ENCODE peak calls at places on chromosomes 16 and 17, in seven cellular contexts. C is activated naive CD4-positive, alpha-beta T cell; M is IMR-90; K is PC-9; B is DMS153; Q is brain microvascular endothelial cell; L is stimulated activated CD8-positive, alpha-beta memory T cell treated with anti-CD3 and anti-CD28 coated beads, Interleukin-2, amount 100 ng/mL, for 48 hours. D is an unnamed sample.

GRCh38 chr17:65305778-65306177 is 168.6 kb downstream of the RGS9 start:
- DNase-seq in C (no peak), M (no peak), K (no peak), B (no peak), Q (no peak), L (no peak), D (no peak)

GRCh38 chr17:77720946-77721822 is 237.3 kb upstream of the TNRC6C start:
- DNase-seq in C (no peak), M (no peak), K (no peak), B (no peak), Q (no peak), L (no peak), D (no peak)

GRCh38 chr17:79082311-79083190 is 7.9 kb downstream of the ENGASE start:
- DNase-seq in C (no peak), M (peak), K (no peak), B (no peak), Q (no peak), L (peak), D (no peak)

GRCh38 chr16:62503073-62503472 is 466.8 kb upstream of the CDH8 start:
- DNase-seq in C (no peak), M (no peak), K (no peak), B (no peak), Q (no peak), L (no peak), D (no peak)

GRCh38 chr16:24685539-24686432 is 43.7 kb upstream of the TNRC6A start:
- DNase-seq in C (no peak), M (peak), K (no peak), B (no peak), Q (peak), L (no peak), D (peak)

GRCh38 chr17:82864721-82865240 is 25.0 kb upstream of the ZNF750 start:
- DNase-seq in C (no peak), M (no peak), K (no peak), B (no peak), Q (no peak), L (no peak), D (peak)

GRCh38 chr17:4318596-4318995 is 47.9 kb downstream of the UBE2G1 start:
- DNase-seq in C (no peak), M (peak), K (peak), B (no peak), Q (no peak), L (no peak), D (no peak)

GRCh38 chr17:74386397-74386796 is 19.1 kb downstream of the GPR142 start:
- DNase-seq in C (no peak), M (no peak), K (no peak), B (no peak), Q (peak), L (no peak), D (no peak)

GRCh38 chr17:48593840-48594411 is 347 bp upstream of the HOXB5 start:
- DNase-seq in C (peak), M (peak), K (no peak), B (peak), Q (peak), L (peak), D (peak)

GRCh38 chr16:81313731-81314602 is 795 bp upstream of the GAN start:
- DNase-seq in C (no peak), M (no peak), K (no peak), B (no peak), Q (no peak), L (no peak), D (no peak)

GRCh38 chr17:75273968-75274708 is 3.1 kb upstream of the MIF4GD start:
- DNase-seq in C (no peak), M (peak), K (no peak), B (no peak), Q (peak), L (no peak), D (no peak)

GRCh38 chr16:2156025-2156848 is 655 bp downstream of the TRAF7 start:
- DNase-seq in C (no peak), M (peak), K (no peak), B (no peak), Q (peak), L (no peak), D (no peak)

GRCh38 chr17:17924131-17924856 is 47.9 kb downstream of the TOM1L2 start:
- DNase-seq in C (no peak), M (no peak), K (no peak), B (no peak), Q (peak), L (no peak), D (no peak)

GRCh38 chr16:50595854-50596253 is 47.7 kb downstream of the NKD1 start:
- DNase-seq in C (no peak), M (no peak), K (no peak), B (no peak), Q (no peak), L (no peak), D (no peak)

GRCh38 chr17:66177048-66177447 is 14.9 kb downstream of the CEP112 start:
- DNase-seq in C (no peak), M (no peak), K (no peak), B (peak), Q (no peak), L (no peak), D (peak)

GRCh38 chr17:74015316-74015715 is 188.2 kb upstream of the RPL38 start:
- DNase-seq in C (no peak), M (no peak), K (no peak), B (no peak), Q (no peak), L (no peak), D (no peak)

GRCh38 chr17:79127534-79128135 is 53.0 kb downstream of the ENGASE start:
- DNase-seq in C (no peak), M (no peak), K (no peak), B (no peak), Q (no peak), L (no peak), D (no peak)

GRCh38 chr17:68849673-68850260 is 105.4 kb downstream of the ABCA8 start:
- DNase-seq in C (no peak), M (no peak), K (no peak), B (peak), Q (no peak), L (no peak), D (peak)

D was measured in NCI-H510A.